ENCODE peak calls at places on chromosome 13, in four cellular contexts. P, S, C and N are unnamed samples.

GRCh38 chr13:113084943-113085540 is 20.5 kb upstream of the F7 start:
- DNase-seq in C (no peak), P (no peak), S (no peak), N (no peak)

GRCh38 chr13:48233886-48234488 is 981 bp downstream of the ITM2B start:
- DNase-seq in P (peak), S (peak), C (no peak), N (no peak)

GRCh38 chr13:48852911-48853310 is 122.8 kb upstream of the FNDC3A start:
- DNase-seq in S (no peak), P (no peak), C (no peak), N (no peak)

GRCh38 chr13:106499905-106500304 is 35.6 kb downstream of the EFNB2 start:
- DNase-seq in S (peak), C (no peak), P (peak), N (no peak)

GRCh38 chr13:109584844-109585361 is 201.5 kb downstream of the IRS2 start:
- DNase-seq in S (no peak), C (no peak), P (peak), N (no peak)

GRCh38 chr13:37306778-37307544 is 201.5 kb upstream of the CSNK1A1L start:
- DNase-seq in S (peak), P (peak), C (no peak), N (no peak)

GRCh38 chr13:24261566-24261965 is 47.8 kb upstream of the C1QTNF9 start:
- DNase-seq in S (no peak), C (peak), P (no peak), N (no peak)

GRCh38 chr13:112771877-112772538 is 82.2 kb downstream of the ATP11A start:
- DNase-seq in C (no peak), P (no peak), S (no peak), N (no peak)

GRCh38 chr13:73731564-73731963 is 402.6 kb downstream of the KLF12 start:
- DNase-seq in C (no peak), S (no peak), P (no peak), N (no peak)

GRCh38 chr13:66040506-66040905 is 1189.6 kb downstream of the PCDH9 start:
- DNase-seq in C (no peak), S (no peak), P (no peak), N (no peak)

GRCh38 chr13:40207110-40207478 is 459.3 kb downstream of the FOXO1 start:
- DNase-seq in P (no peak), S (no peak), C (no peak), N (no peak)

GRCh38 chr13:49533586-49534269 is 38.0 kb downstream of the PHF11 start:
- DNase-seq in C (no peak), P (no peak), S (no peak), N (no peak)

GRCh38 chr13:50365300-50365682 is 350.0 kb downstream of the KCNRG start:
- DNase-seq in C (no peak), P (no peak), S (peak), N (no peak)

GRCh38 chr13:76231522-76232167 is 595.5 kb downstream of the LMO7 start:
- DNase-seq in C (no peak), S (no peak), P (no peak), N (no peak)

GRCh38 chr13:32126298-32126697 is 94.7 kb downstream of the FRY start:
- DNase-seq in C (no peak), P (peak), S (no peak), N (no peak)

GRCh38 chr13:73230714-73231113 is 171.9 kb downstream of the KLF5 start:
- DNase-seq in P (no peak), S (no peak), C (no peak), N (no peak)

GRCh38 chr13:50990540-50991506 is 81.2 kb downstream of the RNASEH2B start:
- DNase-seq in S (peak), C (no peak), P (peak), N (no peak)

GRCh38 chr13:70490320-70490935 is 382.2 kb upstream of the KLHL1 start:
- DNase-seq in C (no peak), P (no peak), S (no peak), N (no peak)

GRCh38 chr13:52851153-52851962 is 2.9 kb upstream of the PCDH8 start:
- DNase-seq in C (peak), S (peak), P (peak), N (peak)

GRCh38 chr13:44738463-44738862 is 162.3 kb upstream of the TSC22D1 start:
- DNase-seq in P (no peak), C (no peak), S (no peak), N (no peak)

GRCh38 chr13:75173457-75174356 is 308.3 kb downstream of the TBC1D4 start:
- DNase-seq in C (no peak), S (no peak), P (no peak), N (no peak)

GRCh38 chr13:34019870-34020269 is 201.9 kb downstream of the RFC3 start:
- DNase-seq in C (no peak), P (peak), S (no peak), N (no peak)

GRCh38 chr13:114035583-114036501 is 62.0 kb upstream of the C13orf46 start:
- DNase-seq in P (peak), C (no peak), S (peak), N (no peak)

GRCh38 chr13:109287553-109287952 is 498.8 kb downstream of the IRS2 start:
- DNase-seq in P (no peak), S (no peak), C (no peak), N (no peak)

GRCh38 chr13:97342136-97342535 is 91.8 kb upstream of the RAP2A start:
- DNase-seq in P (no peak), S (no peak), C (no peak), N (no peak)

GRCh38 chr13:24050292-24050711 is 110.2 kb upstream of the SPATA13 start:
- DNase-seq in S (peak), P (peak), C (no peak), N (no peak)

GRCh38 chr13:101554420-101555125 is 102.1 kb downstream of the ITGBL1 start:
- DNase-seq in C (no peak), S (no peak), P (no peak), N (no peak)

GRCh38 chr13:93847162-93847561 is 620.6 kb downstream of the GPC6 start:
- DNase-seq in P (peak), C (no peak), S (peak), N (no peak)

GRCh38 chr13:75771818-75772217 is 135.7 kb downstream of the LMO7 start:
- DNase-seq in C (no peak), P (peak), S (peak), N (no peak)

GRCh38 chr13:42380420-42381164 is 108.6 kb downstream of the AKAP11 start:
- DNase-seq in P (no peak), S (no peak), C (no peak), N (no peak)

GRCh38 chr13:48476215-48476614 is 56.7 kb downstream of the RCBTB2 start:
- DNase-seq in C (no peak), P (no peak), S (no peak), N (no peak)

GRCh38 chr13:105346141-105346766 is 1189.2 kb downstream of the EFNB2 start:
- DNase-seq in P (peak), C (no peak), S (peak), N (no peak)